ENCODE peak calls at places on chromosome 21, in nine cellular contexts. X is psoas muscle, R is hepatocyte, I is esophagus squamous epithelium, W is transverse colon, C is stomach, T is pancreas, S is lower lobe of right lung, H is upper lobe of right lung. V is an unnamed sample. For H3K4me1, the result is how much of the 10 kb centered on the place peaks cover.

GRCh38 chr21:35095859-35096291 is 46.8 kb upstream of the RUNX1 start:
- DNase-seq in X (no peak), R (no peak), I (no peak), W (no peak), C (no peak), T (no peak), S (no peak), H (no peak), V (no peak)

GRCh38 chr21:26756491-26757159 is 88.6 kb downstream of the ADAMTS1 start:
- DNase-seq in X (no peak), R (no peak), I (no peak), W (no peak), C (no peak), T (no peak), S (no peak), H (no peak), V (no peak)

GRCh38 chr21:27581168-27581567 is 614.3 kb upstream of the ADAMTS5 start:
- DNase-seq in X (no peak), R (no peak), I (no peak), W (no peak), C (no peak), T (no peak), S (no peak), H (no peak), V (no peak)

GRCh38 chr21:44599264-44600029 is 950 bp upstream of the KRTAP10-7 start:
- DNase-seq in X (no peak), R (no peak), I (no peak), W (no peak), C (no peak), T (no peak), S (no peak), H (no peak), V (no peak)

GRCh38 chr21:35227774-35228173 is 178.7 kb upstream of the RUNX1 start:
- DNase-seq in X (peak), R (no peak), I (no peak), W (peak), C (no peak), T (no peak), S (no peak), H (no peak), V (no peak)

GRCh38 chr21:44455524-44456206 is 355 bp downstream of the LRRC3 start:
- DNase-seq in X (peak), R (peak), I (no peak), W (peak), C (peak), T (peak), S (peak), H (peak), V (no peak)

GRCh38 chr21:44461438-44462089 is 6.3 kb downstream of the LRRC3 start:
- DNase-seq in X (no peak), R (no peak), I (no peak), W (no peak), C (no peak), T (no peak), S (no peak), H (no peak), V (no peak)

GRCh38 chr21:29351691-29352090 is 53.0 kb downstream of the BACH1 start:
- DNase-seq in X (no peak), R (no peak), I (no peak), W (no peak), C (no peak), T (no peak), S (no peak), H (no peak), V (no peak)

GRCh38 chr21:35120631-35121180 is 71.6 kb upstream of the RUNX1 start:
- DNase-seq in X (no peak), R (no peak), I (no peak), W (no peak), C (no peak), T (no peak), S (no peak), H (no peak), V (no peak)

GRCh38 chr21:39660596-39660995 is 47.9 kb downstream of the B3GALT5 start:
- DNase-seq in X (no peak), R (peak), I (no peak), W (peak), C (no peak), T (no peak), S (no peak), H (peak), V (no peak)

GRCh38 chr21:31161157-31161556 is 122.9 kb upstream of the KRTAP19-8 start:
- DNase-seq in X (no peak), R (no peak), I (no peak), W (no peak), C (no peak), T (no peak), S (no peak), H (no peak), V (no peak)

GRCh38 chr21:17858764-17859163 is 39.6 kb upstream of the C21orf91 start:
- DNase-seq in X (no peak), R (no peak), I (no peak), W (no peak), C (no peak), T (no peak), S (no peak), H (no peak), V (no peak)

GRCh38 chr21:26843912-26844257 is 1.3 kb downstream of the ADAMTS1 start:
- DNase-seq in X (no peak), R (peak), I (no peak), W (no peak), C (no peak), T (no peak), S (no peak), H (no peak), V (no peak)

GRCh38 chr21:44445413-44445812 is 9.9 kb upstream of the LRRC3 start:
- DNase-seq in X (no peak), R (no peak), I (no peak), W (no peak), C (no peak), T (no peak), S (peak), H (peak), V (no peak)

GRCh38 chr21:28391938-28392337 is 600.7 kb downstream of the LTN1 start:
- DNase-seq in X (no peak), R (no peak), I (no peak), W (no peak), C (no peak), T (no peak), S (no peak), H (no peak), V (no peak)

GRCh38 chr21:44498965-44499560 is 40.9 kb downstream of the KRTAP10-1 start:
- DNase-seq in X (peak), R (no peak), I (no peak), W (peak), C (no peak), T (no peak), S (no peak), H (no peak), V (no peak)

GRCh38 chr21:17003763-17004373 is 509.0 kb upstream of the CXADR start:
- DNase-seq in X (no peak), R (no peak), I (no peak), W (no peak), C (no peak), T (no peak), S (no peak), H (no peak), V (no peak)

GRCh38 chr21:44850208-44850800 is 23.2 kb downstream of the PTTG1IP start:
- DNase-seq in X (peak), R (no peak), I (no peak), W (peak), C (no peak), T (peak), S (no peak), H (peak), V (no peak)

GRCh38 chr21:35050348-35051286 is 1.5 kb upstream of the RUNX1 start:
- DNase-seq in X (no peak), R (no peak), I (no peak), W (no peak), C (no peak), T (no peak), S (no peak), H (no peak), V (no peak)

GRCh38 chr21:26758083-26758861 is 86.9 kb downstream of the ADAMTS1 start:
- DNase-seq in X (no peak), R (no peak), I (no peak), W (no peak), C (no peak), T (no peak), S (no peak), H (no peak), V (no peak)

GRCh38 chr21:26587621-26588260 is 14.7 kb upstream of the CYYR1 start:
- DNase-seq in X (no peak), R (peak), I (no peak), W (no peak), C (no peak), T (no peak), S (no peak), H (no peak), V (no peak)

GRCh38 chr21:40386301-40386911 is 460.6 kb downstream of the DSCAM start:
- DNase-seq in X (peak), R (peak), I (no peak), W (peak), C (peak), T (peak), S (peak), H (peak), V (no peak)

GRCh38 chr21:31667639-31668038 is 8.1 kb downstream of the SOD1 start:
- DNase-seq in X (no peak), R (no peak), I (no peak), W (no peak), C (no peak), T (no peak), S (no peak), H (no peak), V (no peak)

GRCh38 chr21:29499734-29500343 is 201.1 kb downstream of the BACH1 start:
- DNase-seq in X (no peak), R (no peak), I (no peak), W (no peak), C (no peak), T (no peak), S (no peak), H (no peak), V (no peak)

GRCh38 chr21:44650265-44650972 is 4.0 kb downstream of the KRTAP12-4 start:
- DNase-seq in X (no peak), R (no peak), I (no peak), W (no peak), C (no peak), T (no peak), S (no peak), H (no peak), V (no peak)

GRCh38 chr21:31634993-31635392 is 24.5 kb upstream of the SOD1 start:
- DNase-seq in X (no peak), R (no peak), I (no peak), W (no peak), C (no peak), T (no peak), S (no peak), H (no peak), V (no peak)

GRCh38 chr21:37675202-37675801 is 241.0 kb downstream of the KCNJ6 start:
- DNase-seq in X (peak), R (peak), I (no peak), W (peak), C (peak), T (peak), S (peak), H (peak), V (no peak)
- H3K4me3 ChIP-seq in X (peak), R (no peak), I (no peak), W (no peak), C (peak), T (no peak), S (peak), H (no peak), V (peak)

GRCh38 chr21:46554431-46555224 is 50.3 kb downstream of the S100B start:
- DNase-seq in X (peak), R (no peak), I (no peak), W (no peak), C (peak), T (peak), S (peak), H (no peak), V (no peak)

GRCh38 chr21:46556802-46557201 is 48.1 kb downstream of the S100B start:
- DNase-seq in X (no peak), R (no peak), I (no peak), W (no peak), C (no peak), T (no peak), S (no peak), H (no peak), V (no peak)

GRCh38 chr21:46555678-46556077 is 49.2 kb downstream of the S100B start:
- DNase-seq in X (no peak), R (no peak), I (no peak), W (no peak), C (peak), T (no peak), S (no peak), H (no peak), V (no peak)

GRCh38 chr21:46553993-46554392 is 50.9 kb downstream of the S100B start:
- DNase-seq in X (no peak), R (no peak), I (no peak), W (no peak), C (no peak), T (no peak), S (no peak), H (no peak), V (no peak)

GRCh38 chr21:46555225-46555617 is 49.7 kb downstream of the S100B start:
- DNase-seq in X (no peak), R (no peak), I (no peak), W (no peak), C (peak), T (peak), S (peak), H (no peak), V (no peak)
- H3K4me1 ChIP-seq in X (under half), R (under half), I (under half), W (under half), C (under half), T (under half), S (under half), H (under half), V (under half)

GRCh38 chr21:15893902-15894301 is 164.1 kb downstream of the USP25 start:
- DNase-seq in X (no peak), R (no peak), I (no peak), W (no peak), C (no peak), T (no peak), S (no peak), H (no peak), V (no peak)

GRCh38 chr21:15895142-15896106 is 165.6 kb downstream of the USP25 start:
- DNase-seq in X (no peak), R (no peak), I (no peak), W (no peak), C (no peak), T (no peak), S (no peak), H (peak), V (no peak)

GRCh38 chr21:15896501-15896900 is 166.7 kb downstream of the USP25 start:
- DNase-seq in X (no peak), R (no peak), I (no peak), W (no peak), C (no peak), T (no peak), S (no peak), H (peak), V (no peak)

DNA sequence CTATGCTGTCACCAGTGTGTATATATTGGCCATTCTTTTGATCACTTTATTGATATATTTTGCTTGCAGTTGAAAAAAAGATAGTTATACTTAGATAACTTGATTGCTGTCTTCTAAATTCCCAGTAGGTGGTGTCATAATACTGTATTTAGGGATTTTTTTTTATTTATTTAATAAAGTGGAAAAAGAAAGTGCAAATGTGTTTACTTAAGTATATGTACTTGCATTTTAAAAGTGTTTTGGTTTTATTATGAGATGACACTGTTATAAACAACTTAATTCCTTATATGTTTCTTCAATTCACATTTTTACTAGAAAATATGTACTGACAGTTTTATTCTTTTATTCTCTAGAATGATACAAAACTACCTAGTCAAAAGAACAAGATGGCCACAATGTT is 164.8 kb downstream of the USP25 start:
- DNase-seq in X (no peak), R (no peak), I (no peak), W (no peak), C (no peak), T (no peak), S (no peak), H (no peak), V (no peak)
- TF ChIP-seq CTCF in X (peak), R (peak), I (no peak), W (no peak), C (no peak), T (peak), S (no peak), H (peak), V (peak)

GRCh38 chr21:41712201-41712600 is 54.7 kb downstream of the RIPK4 start:
- DNase-seq in X (peak), R (peak), I (no peak), W (no peak), C (no peak), T (no peak), S (no peak), H (peak), V (no peak)
- H3K4me3 ChIP-seq in X (no peak), R (no peak), I (no peak), W (no peak), C (no peak), T (no peak), S (no peak), H (no peak), V (no peak)

GRCh38 chr21:21010228-21010627 is 12.0 kb downstream of the NCAM2 start:
- DNase-seq in X (no peak), R (no peak), I (no peak), W (no peak), C (no peak), T (no peak), S (no peak), H (no peak), V (no peak)
- H3K4me1 ChIP-seq in X (under half), R (under half), I (under half), W (under half), C (under half), T (under half), S (under half), H (under half), V (under half)

DNA sequence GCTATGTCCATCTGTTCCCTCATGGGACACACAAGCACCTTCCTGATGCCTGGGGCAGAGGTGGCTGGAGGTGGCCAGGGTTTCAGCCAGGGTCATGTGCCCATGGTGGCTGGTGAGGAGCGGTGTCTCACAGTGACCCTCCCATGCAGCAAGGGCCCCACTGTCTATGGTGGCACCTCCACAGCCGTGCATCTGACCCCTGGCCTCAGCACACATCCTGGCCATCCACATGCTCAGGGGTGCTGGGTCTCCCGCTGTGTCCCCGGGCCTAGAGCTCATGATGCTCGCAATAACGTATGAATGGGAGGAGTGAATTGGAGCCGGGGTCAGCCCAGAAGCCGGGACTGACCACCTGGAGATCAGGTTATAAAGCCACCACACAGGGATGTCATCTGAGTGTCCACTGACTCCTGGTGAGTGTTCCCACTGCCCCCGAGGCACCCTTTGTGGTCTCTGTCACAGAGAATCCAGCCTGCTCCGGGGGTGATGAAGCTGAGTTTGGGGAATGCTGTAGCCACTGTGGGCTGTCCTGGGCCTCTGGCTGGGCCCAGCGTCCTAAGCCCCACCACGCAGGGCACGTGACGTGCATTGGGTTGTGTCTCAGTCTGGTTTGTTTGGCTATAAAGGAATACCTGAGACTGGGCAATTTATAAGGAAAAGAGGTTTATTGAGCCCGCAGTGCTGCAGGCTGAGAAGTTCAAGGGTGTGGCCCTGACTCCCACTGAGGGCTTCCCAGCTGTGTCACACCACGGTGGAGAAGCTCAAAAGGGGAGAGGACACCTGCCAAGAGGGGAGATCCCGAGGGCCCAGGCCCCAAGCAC is 51.7 kb downstream of the SIK1 start:
- DNase-seq in X (no peak), R (no peak), I (no peak), W (no peak), C (no peak), T (peak), S (no peak), H (no peak), V (no peak)
- TF ChIP-seq CTCF in X (no peak), R (no peak), I (no peak), W (no peak), C (no peak), T (no peak), S (no peak), H (no peak), V (no peak)

GRCh38 chr21:38479641-38480515 is 18.4 kb downstream of the ERG start:
- DNase-seq in X (no peak), R (no peak), I (no peak), W (no peak), C (no peak), T (no peak), S (no peak), H (no peak), V (no peak)
- H3K4me3 ChIP-seq in X (no peak), R (no peak), I (no peak), W (no peak), C (no peak), T (no peak), S (no peak), H (no peak), V (no peak)

DNA sequence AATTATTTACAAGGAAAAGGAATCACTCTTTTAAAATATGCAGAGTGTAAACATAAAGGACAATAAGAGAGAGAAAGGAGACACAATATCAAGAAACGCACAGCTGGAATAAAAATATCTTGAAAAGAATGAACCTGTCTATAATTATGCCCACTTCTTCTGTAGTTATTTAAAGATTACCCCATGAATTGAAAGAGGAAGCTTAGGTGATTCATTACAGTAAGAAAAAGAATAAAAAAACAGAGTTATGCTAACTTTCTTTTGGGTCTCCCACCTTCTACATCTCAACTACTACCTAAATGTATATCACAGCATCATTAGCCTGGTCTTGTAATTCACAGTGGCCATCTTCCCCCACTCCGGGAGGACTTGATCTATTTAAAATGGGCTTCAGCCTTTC is 182.1 kb downstream of the MRPL39 start:
- DNase-seq in X (no peak), R (no peak), I (no peak), W (no peak), C (no peak), T (no peak), S (no peak), H (no peak), V (no peak)
- H3K4me1 ChIP-seq in X (under half), R (under half), I (under half), W (under half), C (under half), T (under half), S (under half), H (under half), V (under half)

DNA sequence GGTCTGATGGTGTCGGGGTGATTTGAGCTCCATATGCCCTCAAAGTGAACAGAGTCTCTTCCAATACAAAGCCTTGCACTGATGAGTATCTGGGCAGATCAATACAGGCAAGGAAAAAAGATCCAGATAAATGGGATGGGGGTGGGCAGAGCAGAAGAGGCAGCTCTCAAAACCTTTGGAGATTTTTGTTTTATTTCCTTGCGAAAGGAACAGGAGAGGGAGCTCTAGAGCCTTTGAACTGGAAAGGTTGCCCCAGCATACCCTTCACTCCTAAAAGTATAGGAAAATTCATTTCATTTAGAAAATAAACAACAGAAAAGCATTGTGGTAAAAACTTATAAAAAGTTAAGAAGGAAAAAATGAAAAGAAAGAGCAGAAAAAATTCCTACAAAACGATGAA is 31.4 kb upstream of the OLIG2 start:
- DNase-seq in X (no peak), R (peak), I (no peak), W (no peak), C (no peak), T (no peak), S (no peak), H (no peak), V (no peak)
- TF ChIP-seq CTCF in X (peak), R (peak), I (no peak), W (no peak), C (no peak), T (no peak), S (peak), H (peak), V (no peak)

DNA sequence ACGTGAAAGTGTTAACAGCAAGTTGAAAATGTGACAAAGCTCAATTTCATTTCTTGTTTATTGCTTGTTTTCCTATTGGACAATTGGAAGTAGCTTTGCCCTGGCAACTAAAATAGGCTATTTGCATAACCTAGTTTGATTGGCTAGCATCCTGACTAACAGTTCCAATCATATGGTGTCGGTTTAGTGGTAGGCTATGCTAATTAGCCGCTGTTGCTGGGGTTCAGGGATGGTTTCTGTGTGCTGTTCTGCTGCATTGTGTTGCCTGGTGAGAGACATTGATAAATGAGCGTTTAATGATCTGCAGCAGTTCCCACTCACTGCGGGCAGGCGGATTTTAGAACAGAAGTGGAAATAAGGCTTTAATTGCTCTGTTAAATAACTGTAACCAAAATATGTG is 68.5 kb downstream of the DYRK1A start:
- DNase-seq in X (peak), R (peak), I (no peak), W (no peak), C (no peak), T (no peak), S (no peak), H (no peak), V (no peak)
- H3K4me3 ChIP-seq in X (peak), R (no peak), I (no peak), W (no peak), C (no peak), T (no peak), S (no peak), H (no peak), V (peak)